ENCODE peak calls at places on chromosomes 6 and 20, in ten cellular contexts. K is K562; U is aorta; Y is CD4-positive, alpha-beta memory T cell; Z is BJ; T is bronchial epithelial cell; V is GM23338; Q is body of pancreas; P is hepatocyte; S is tibial artery. A is an unnamed sample.

GRCh38 chr20:36181934-36182603 is 27.5 kb downstream of the EPB41L1 start:
- DNase-seq in K (peak), U (no peak), Y (no peak), Z (no peak), T (no peak), V (no peak), Q (no peak), P (no peak), S (no peak), A (no peak)

GRCh38 chr20:59777814-59778575 is 155.4 kb downstream of the SYCP2 start:
- DNase-seq in K (no peak), U (no peak), Y (no peak), Z (no peak), T (no peak), V (no peak), Q (no peak), P (no peak), S (peak), A (no peak)

GRCh38 chr20:64192406-64192805 is 28.2 kb downstream of the MYT1 start:
- DNase-seq in K (no peak), U (no peak), Y (no peak), Z (no peak), T (no peak), V (peak), Q (no peak), P (peak), S (no peak), A (no peak)

GRCh38 chr6:52590634-52590985 is 13.8 kb upstream of the TRAM2 start:
- DNase-seq in K (no peak), U (no peak), Y (no peak), Z (peak), T (no peak), V (no peak), Q (no peak), P (no peak), S (no peak), A (no peak)

GRCh38 chr6:40550096-40550731 is 37.0 kb downstream of the LRFN2 start:
- DNase-seq in K (peak), U (no peak), Y (no peak), Z (no peak), T (peak), V (peak), Q (peak), P (peak), S (no peak), A (peak)

GRCh38 chr6:144334150-144334708 is 49.1 kb downstream of the UTRN start:
- DNase-seq in K (no peak), U (no peak), Y (peak), Z (no peak), T (no peak), V (no peak), Q (peak), P (no peak), S (no peak), A (no peak)

GRCh38 chr6:33297956-33298772 is 578 bp downstream of the RGL2 start:
- DNase-seq in K (peak), U (peak), Y (peak), Z (no peak), T (peak), V (peak), Q (peak), P (peak), S (peak), A (peak)

GRCh38 chr20:10910535-10911239 is 236.9 kb upstream of the JAG1 start:
- DNase-seq in K (no peak), U (no peak), Y (no peak), Z (no peak), T (no peak), V (peak), Q (peak), P (no peak), S (no peak), A (no peak)

GRCh38 chr20:11777861-11778570 is 139.7 kb upstream of the BTBD3 start:
- DNase-seq in K (no peak), U (no peak), Y (no peak), Z (peak), T (no peak), V (no peak), Q (no peak), P (no peak), S (no peak), A (no peak)

GRCh38 chr6:142870787-142871371 is 74.1 kb downstream of the HIVEP2 start:
- DNase-seq in K (no peak), U (no peak), Y (no peak), Z (no peak), T (peak), V (no peak), Q (no peak), P (no peak), S (no peak), A (no peak)

GRCh38 chr6:167134448-167135328 is 11.8 kb downstream of the CCR6 start:
- DNase-seq in K (no peak), U (no peak), Y (no peak), Z (no peak), T (no peak), V (no peak), Q (no peak), P (peak), S (no peak), A (no peak)

GRCh38 chr6:169983651-169984050 is 232.2 kb downstream of the ERMARD start:
- DNase-seq in K (no peak), U (peak), Y (no peak), Z (no peak), T (no peak), V (no peak), Q (peak), P (no peak), S (peak), A (no peak)

GRCh38 chr6:7166410-7167293 is 58.9 kb downstream of the RREB1 start:
- DNase-seq in K (peak), U (no peak), Y (no peak), Z (no peak), T (no peak), V (no peak), Q (no peak), P (no peak), S (no peak), A (no peak)

GRCh38 chr20:49303211-49303610 is 25.4 kb upstream of the ZNFX1 start:
- DNase-seq in K (no peak), U (peak), Y (no peak), Z (peak), T (no peak), V (no peak), Q (no peak), P (no peak), S (no peak), A (no peak)

GRCh38 chr6:136113736-136114173 is 136.4 kb downstream of the MTFR2 start:
- DNase-seq in K (no peak), U (no peak), Y (no peak), Z (peak), T (peak), V (peak), Q (peak), P (peak), S (no peak), A (peak)

GRCh38 chr20:25136643-25137559 is 55.0 kb upstream of the VSX1 start:
- DNase-seq in K (no peak), U (peak), Y (no peak), Z (peak), T (peak), V (no peak), Q (peak), P (peak), S (peak), A (peak)

DNA sequence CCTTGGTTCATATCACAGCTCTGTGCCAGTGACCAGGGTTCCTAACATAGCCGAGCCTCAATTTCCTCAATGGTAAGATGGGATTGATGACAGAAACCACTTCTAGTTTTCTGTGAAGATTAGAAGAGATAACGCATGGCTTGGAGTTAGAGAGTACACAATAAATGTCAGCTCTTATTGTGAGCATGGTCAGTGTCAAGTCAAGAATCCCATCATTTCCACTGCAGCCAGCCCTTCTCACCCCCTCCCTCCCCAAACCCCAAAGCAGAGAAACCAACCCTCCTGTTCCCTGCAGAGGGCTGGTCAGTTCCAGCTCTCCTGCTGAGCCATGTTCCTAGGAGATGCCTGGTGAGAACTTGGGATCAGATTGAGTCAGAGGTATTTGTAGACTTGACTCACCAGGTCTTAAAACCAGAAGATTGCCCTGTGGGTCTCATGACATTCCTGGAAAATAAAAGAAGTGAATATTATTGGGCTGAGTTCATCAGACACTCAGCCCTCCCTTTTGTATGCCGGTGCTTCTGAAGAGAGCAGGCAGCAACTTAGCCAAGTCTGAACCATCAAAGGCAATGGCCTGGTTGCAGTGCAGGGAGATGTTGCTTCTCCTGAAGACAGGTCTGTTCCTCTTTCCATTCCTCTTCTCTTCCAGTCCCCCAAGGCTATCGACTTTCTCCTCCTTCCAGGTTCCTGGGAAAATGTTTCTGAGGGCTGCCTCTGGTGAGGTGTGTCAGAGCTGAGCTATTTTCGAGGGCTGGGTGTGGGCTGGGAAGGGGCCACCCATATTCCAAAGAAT is 278.1 kb upstream of the SUPT3H start:
- DNase-seq in K (no peak), U (no peak), Y (no peak), Z (peak), T (peak), V (no peak), Q (no peak), P (peak), S (no peak), A (no peak)
- H3K4me3 ChIP-seq in K (no peak), U (no peak), Y (no peak), Z (no peak), T (no peak), V (no peak), Q (no peak), P (no peak), S (no peak), A (no peak)

DNA sequence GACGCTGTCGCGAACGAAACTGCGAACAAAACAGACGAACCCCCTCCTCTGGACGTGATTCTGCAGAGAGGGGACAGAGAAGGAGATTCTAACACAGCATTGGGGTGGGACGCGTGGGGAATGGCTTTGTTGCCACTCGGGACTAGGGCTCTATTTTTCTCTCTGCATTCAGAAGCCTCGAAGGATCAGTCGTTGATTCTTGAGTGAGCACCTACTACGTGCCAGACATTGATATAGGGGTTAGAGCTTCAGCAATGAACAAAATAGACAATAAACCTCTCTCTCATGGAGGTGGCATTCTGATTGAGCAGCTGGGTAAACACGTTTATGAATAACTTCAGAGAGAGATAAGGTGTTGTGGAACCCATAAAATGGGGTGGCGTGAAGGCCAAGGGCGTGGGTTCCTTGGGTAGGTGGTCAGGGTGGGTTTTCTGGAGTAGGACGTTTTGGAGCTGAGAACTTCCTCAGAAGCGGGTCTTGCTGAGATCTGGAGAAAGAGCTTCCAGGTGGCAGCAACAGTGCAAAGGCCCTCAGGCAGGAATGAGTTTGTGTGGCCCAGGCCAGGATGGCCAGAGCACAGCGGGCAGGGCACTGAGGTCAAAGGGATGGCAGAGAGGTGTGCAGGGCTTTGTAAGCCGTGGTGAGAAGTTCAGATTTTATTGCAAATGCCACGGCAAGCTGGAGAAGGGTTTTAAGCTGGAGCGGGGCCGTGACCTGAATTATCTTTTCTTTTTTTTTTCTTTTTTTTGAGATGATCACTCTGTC is 882 bp downstream of the SLC2A10 start:
- DNase-seq in K (no peak), U (no peak), Y (no peak), Z (no peak), T (no peak), V (no peak), Q (no peak), P (no peak), S (no peak), A (no peak)
- H3K4me3 ChIP-seq in K (peak), U (peak), Y (no peak), Z (peak), T (peak), V (peak), Q (peak), P (peak), S (peak), A (peak)

GRCh38 chr6:11209369-11209768 is 23.1 kb downstream of the NEDD9 start:
- DNase-seq in K (no peak), U (no peak), Y (no peak), Z (no peak), T (peak), V (peak), Q (no peak), P (no peak), S (no peak), A (no peak)

GRCh38 chr6:11205721-11206120 is 26.7 kb downstream of the NEDD9 start:
- DNase-seq in K (no peak), U (no peak), Y (no peak), Z (no peak), T (no peak), V (no peak), Q (no peak), P (no peak), S (no peak), A (no peak)

GRCh38 chr6:11206576-11206975 is 25.9 kb downstream of the NEDD9 start:
- DNase-seq in K (no peak), U (no peak), Y (no peak), Z (no peak), T (no peak), V (no peak), Q (no peak), P (no peak), S (no peak), A (no peak)

GRCh38 chr6:11208267-11208666 is 24.2 kb downstream of the NEDD9 start:
- DNase-seq in K (no peak), U (no peak), Y (no peak), Z (no peak), T (no peak), V (no peak), Q (no peak), P (no peak), S (no peak), A (no peak)

DNA sequence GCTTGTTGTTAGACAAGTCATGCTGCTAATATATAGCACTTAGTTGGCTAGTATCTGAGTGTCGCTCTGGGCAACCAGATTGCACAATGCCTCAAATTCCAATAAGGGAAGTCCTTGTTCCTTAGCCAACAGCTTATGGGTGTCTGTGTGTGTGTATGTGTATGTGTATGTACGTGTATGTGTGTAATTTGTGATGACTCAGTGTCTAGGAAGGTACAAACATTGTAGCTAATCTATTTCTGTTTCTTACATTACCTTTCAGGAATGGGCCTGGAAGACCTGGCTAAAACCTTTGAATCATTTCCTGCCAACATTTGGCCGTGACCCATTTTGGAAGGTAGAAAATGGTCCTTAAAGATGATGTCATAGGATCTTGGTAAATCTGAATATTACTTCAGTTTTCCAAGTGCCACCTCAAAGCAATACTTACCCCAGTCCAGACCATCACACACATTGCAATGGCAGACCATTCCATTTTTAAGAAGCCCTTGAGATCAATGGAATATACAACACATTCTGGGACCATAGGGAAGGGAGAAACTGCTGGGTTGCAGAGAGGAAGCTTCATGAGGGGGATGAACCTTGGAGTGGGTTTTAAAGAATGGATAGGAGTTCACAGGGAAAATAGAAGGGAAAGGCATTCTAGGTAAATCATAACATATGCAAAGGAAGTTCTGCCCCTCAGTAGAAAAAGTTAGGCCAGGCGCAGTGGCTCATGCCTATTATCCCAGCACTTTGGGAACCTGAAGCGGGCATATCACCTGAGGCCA is 25.1 kb downstream of the NEDD9 start:
- DNase-seq in K (no peak), U (peak), Y (no peak), Z (peak), T (peak), V (no peak), Q (peak), P (peak), S (no peak), A (peak)
- H3K4me3 ChIP-seq in K (no peak), U (no peak), Y (no peak), Z (no peak), T (no peak), V (no peak), Q (no peak), P (no peak), S (no peak), A (no peak)

GRCh38 chr6:70666726-70667125 is 957 bp upstream of the SMAP1 start:
- DNase-seq in K (no peak), U (no peak), Y (no peak), Z (no peak), T (no peak), V (no peak), Q (no peak), P (no peak), S (no peak), A (no peak)
- H3K4me3 ChIP-seq in K (no peak), U (no peak), Y (no peak), Z (no peak), T (no peak), V (peak), Q (no peak), P (no peak), S (no peak), A (peak)

GRCh38 chr20:34046330-34046729 is 52.6 kb downstream of the RALY start:
- DNase-seq in K (no peak), U (no peak), Y (no peak), Z (no peak), T (no peak), V (no peak), Q (no peak), P (peak), S (no peak), A (no peak)
- H3K4me3 ChIP-seq in K (no peak), U (no peak), Y (no peak), Z (no peak), T (no peak), V (no peak), Q (no peak), P (no peak), S (no peak), A (no peak)

DNA sequence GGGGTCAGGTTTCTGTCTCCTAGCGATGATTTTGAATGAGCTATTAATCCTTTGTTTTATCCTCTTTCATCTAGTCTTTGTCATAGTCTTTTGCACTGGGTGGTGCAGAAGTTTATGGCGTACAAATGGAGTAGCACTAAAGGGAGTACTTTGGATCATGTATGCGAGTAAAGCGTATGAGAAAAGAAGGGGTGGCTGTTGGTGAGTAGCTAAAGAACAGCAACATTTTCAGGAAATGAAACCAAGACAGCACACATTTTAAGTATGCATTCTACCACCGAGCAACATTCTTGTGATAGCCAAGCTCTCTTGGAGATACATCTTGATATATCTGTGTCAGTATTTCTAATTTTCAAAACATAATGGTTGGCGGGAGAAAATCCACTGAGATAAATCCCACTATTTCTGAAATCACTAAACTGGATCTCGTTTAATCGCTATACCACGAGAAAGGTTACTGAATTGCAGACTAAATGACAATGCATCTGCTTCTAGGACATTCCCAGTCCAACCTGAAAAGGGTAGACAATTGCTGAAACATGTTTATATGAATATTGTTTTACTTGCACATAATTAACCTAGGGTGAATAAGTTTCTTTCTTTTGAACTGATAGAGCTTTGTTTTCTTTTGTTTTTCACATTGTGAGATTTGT is 196.1 kb downstream of the TRIM27 start:
- DNase-seq in K (no peak), U (no peak), Y (no peak), Z (no peak), T (no peak), V (no peak), Q (no peak), P (no peak), S (no peak), A (no peak)
- H3K4me3 ChIP-seq in K (peak), U (no peak), Y (no peak), Z (no peak), T (no peak), V (peak), Q (no peak), P (no peak), S (no peak), A (no peak)

GRCh38 chr20:44030394-44030793 is 115.7 kb downstream of the TOX2 start:
- DNase-seq in K (no peak), U (no peak), Y (no peak), Z (no peak), T (no peak), V (no peak), Q (no peak), P (no peak), S (no peak), A (no peak)

GRCh38 chr20:44027686-44028340 is 113.2 kb downstream of the TOX2 start:
- DNase-seq in K (no peak), U (no peak), Y (no peak), Z (no peak), T (no peak), V (no peak), Q (no peak), P (no peak), S (no peak), A (no peak)

GRCh38 chr20:44028341-44028715 is 113.7 kb downstream of the TOX2 start:
- DNase-seq in K (no peak), U (no peak), Y (no peak), Z (no peak), T (no peak), V (no peak), Q (no peak), P (no peak), S (no peak), A (no peak)

GRCh38 chr20:44029848-44030230 is 115.2 kb downstream of the TOX2 start:
- DNase-seq in K (no peak), U (no peak), Y (no peak), Z (no peak), T (no peak), V (no peak), Q (no peak), P (no peak), S (no peak), A (no peak)

GRCh38 chr20:44028868-44029847 is 114.5 kb downstream of the TOX2 start:
- DNase-seq in K (no peak), U (no peak), Y (no peak), Z (no peak), T (no peak), V (no peak), Q (no peak), P (no peak), S (no peak), A (no peak)
- H3K4me3 ChIP-seq in K (no peak), U (no peak), Y (no peak), Z (no peak), T (no peak), V (no peak), Q (no peak), P (no peak), S (no peak), A (no peak)

GRCh38 chr6:39228111-39228971 is 934 bp downstream of the KCNK5 start:
- DNase-seq in K (peak), U (no peak), Y (no peak), Z (no peak), T (no peak), V (no peak), Q (no peak), P (no peak), S (no peak), A (no peak)
- H3K4me3 ChIP-seq in K (peak), U (no peak), Y (peak), Z (no peak), T (peak), V (peak), Q (peak), P (peak), S (peak), A (peak)

GRCh38 chr6:11012295-11012754 is 31.8 kb downstream of the ELOVL2 start:
- DNase-seq in K (no peak), U (no peak), Y (no peak), Z (no peak), T (no peak), V (no peak), Q (no peak), P (no peak), S (no peak), A (no peak)
- H3K4me3 ChIP-seq in K (no peak), U (no peak), Y (no peak), Z (no peak), T (no peak), V (no peak), Q (no peak), P (no peak), S (no peak), A (no peak)

GRCh38 chr6:12483712-12484111 is 193.6 kb downstream of the EDN1 start:
- DNase-seq in K (no peak), U (no peak), Y (no peak), Z (peak), T (peak), V (no peak), Q (peak), P (no peak), S (no peak), A (no peak)
- H3K4me3 ChIP-seq in K (no peak), U (no peak), Y (no peak), Z (peak), T (no peak), V (no peak), Q (no peak), P (no peak), S (no peak), A (no peak)

A was measured in testis.